ENCODE peak calls at places on chromosomes 11 and 22, in four cellular contexts. T is neural crest cell, W is EH, C is COR-L47. K is an unnamed sample.

GRCh38 chr11:32414925-32415324 is 20.4 kb downstream of the WT1 start:
- DNase-seq in W (no peak), C (no peak), T (no peak), K (no peak)

GRCh38 chr22:47589271-47590250 is 827.1 kb downstream of the TBC1D22A start:
- DNase-seq in T (no peak), W (no peak), C (no peak), K (no peak)

GRCh38 chr11:70788247-70789022 is 390.1 kb downstream of the CTTN start:
- DNase-seq in C (no peak), W (peak), T (no peak), K (no peak)

GRCh38 chr11:95498731-95499396 is 267.9 kb upstream of the SESN3 start:
- DNase-seq in T (no peak), C (no peak), W (no peak), K (no peak)

GRCh38 chr11:15199693-15200092 is 85.0 kb downstream of the INSC start:
- DNase-seq in T (no peak), C (no peak), W (peak), K (no peak)

GRCh38 chr11:61962213-61963015 is 5.0 kb downstream of the FTH1 start:
- DNase-seq in W (peak), C (no peak), T (no peak), K (no peak)

GRCh38 chr11:12139144-12139881 is 28.9 kb downstream of the MICAL2 start:
- DNase-seq in C (no peak), T (no peak), W (peak), K (no peak)

GRCh38 chr11:110345756-110346155 is 49.3 kb upstream of the RDX start:
- DNase-seq in W (no peak), C (no peak), T (no peak), K (no peak)

GRCh38 chr11:92536895-92537294 is 312.3 kb downstream of the FAT3 start:
- DNase-seq in W (no peak), C (no peak), T (no peak), K (peak)

GRCh38 chr11:62705401-62705800 is 1.8 kb downstream of the BSCL2 start:
- DNase-seq in C (peak), W (no peak), T (no peak), K (peak)

GRCh38 chr11:96332236-96332761 is 10.7 kb downstream of the MAML2 start:
- DNase-seq in T (no peak), C (no peak), W (no peak), K (no peak)

GRCh38 chr11:117885777-117886176 is 9.3 kb upstream of the FXYD6 start:
- DNase-seq in T (no peak), C (no peak), W (no peak), K (no peak)

GRCh38 chr11:1762537-1763302 is 1.0 kb downstream of the CTSD start:
- DNase-seq in W (no peak), T (no peak), C (peak), K (no peak)

GRCh38 chr11:72379384-72380131 is 54.8 kb downstream of the CLPB start:
- DNase-seq in C (no peak), W (no peak), T (no peak), K (no peak)

GRCh38 chr22:22741843-22742242 is 97.4 kb downstream of the GGTLC2 start:
- DNase-seq in T (no peak), W (no peak), C (no peak), K (no peak)

GRCh38 chr11:79507726-79508125 is 66.9 kb upstream of the TENM4 start:
- DNase-seq in C (no peak), T (no peak), W (no peak), K (no peak)

GRCh38 chr22:43921361-43921760 is 2.2 kb upstream of the PNPLA3 start:
- DNase-seq in W (peak), T (no peak), C (no peak), K (no peak)

GRCh38 chr11:118870396-118871343 is 13.0 kb upstream of the CXCR5 start:
- DNase-seq in C (no peak), T (peak), W (peak), K (peak)

GRCh38 chr11:65059959-65060824 is 1.8 kb upstream of the NAALADL1 start:
- DNase-seq in T (no peak), C (no peak), W (no peak), K (no peak)

GRCh38 chr11:70019576-70020011 is 58.5 kb upstream of the ANO1 start:
- DNase-seq in W (peak), C (no peak), T (no peak), K (no peak)

GRCh38 chr11:126723665-126724045 is 276.9 kb downstream of the KIRREL3 start:
- DNase-seq in W (peak), C (no peak), T (no peak), K (no peak)

GRCh38 chr11:698493-699115 is 3.0 kb downstream of the TMEM80 start:
- DNase-seq in T (no peak), W (no peak), C (no peak), K (no peak)

GRCh38 chr22:41925783-41926460 is 684 bp downstream of the TNFRSF13C start:
- DNase-seq in T (peak), C (peak), W (peak), K (peak)

GRCh38 chr11:117961896-117962295 is 24.3 kb upstream of the IL10RA start:
- DNase-seq in C (no peak), T (no peak), W (no peak), K (no peak)

GRCh38 chr11:61343792-61344745 is 11.0 kb downstream of the TKFC start:
- DNase-seq in W (no peak), C (no peak), T (no peak), K (no peak)

GRCh38 chr11:112097734-112098528 is 11.3 kb downstream of the SDHD start:
- DNase-seq in T (no peak), W (no peak), C (no peak), K (no peak)

GRCh38 chr11:135069884-135070283 is 657.8 kb upstream of the B3GAT1 start:
- DNase-seq in T (no peak), C (no peak), W (no peak), K (no peak)

GRCh38 chr11:125245299-125245698 is 80.7 kb downstream of the PKNOX2 start:
- DNase-seq in T (no peak), C (no peak), W (peak), K (no peak)

GRCh38 chr11:114762437-114762836 is 84.1 kb downstream of the NXPE2 start:
- DNase-seq in C (peak), W (peak), T (peak), K (peak)

GRCh38 chr22:39129081-39129480 is 23.4 kb downstream of the CBX7 start:
- DNase-seq in T (no peak), W (no peak), C (no peak), K (no peak)

GRCh38 chr11:6410695-6411430 is 8.0 kb downstream of the APBB1 start:
- DNase-seq in C (no peak), W (no peak), T (no peak), K (no peak)

K was measured in NCI-H526.